ENCODE peak calls at places on chromosomes 5 and 9, in six cellular contexts. T is fibroblast of pulmonary artery, C is GM12865, K is lower lobe of right lung, A is A549, V is cardiac muscle cell. I is an unnamed sample.

GRCh38 chr9:133147412-133148271 is 16.1 kb downstream of the GBGT1 start:
- DNase-seq in T (peak), C (peak), K (peak), A (peak), V (peak), I (no peak)

GRCh38 chr5:5373351-5374033 is 49.0 kb upstream of the ICE1 start:
- DNase-seq in T (no peak), C (no peak), K (no peak), A (no peak), V (no peak), I (no peak)

GRCh38 chr9:92097997-92098482 is 17.2 kb downstream of the SPTLC1 start:
- DNase-seq in T (peak), C (no peak), K (peak), A (no peak), V (no peak), I (no peak)

GRCh38 chr5:180874804-180875582 is 13.9 kb upstream of the ZFP62 start:
- DNase-seq in T (no peak), C (no peak), K (no peak), A (no peak), V (no peak), I (no peak)

GRCh38 chr9:93081081-93081529 is 14.9 kb upstream of the CARD19 start:
- DNase-seq in T (no peak), C (no peak), K (peak), A (no peak), V (no peak), I (no peak)

GRCh38 chr9:131008909-131009618 is at the start of gene LAMC3:
- DNase-seq in T (no peak), C (no peak), K (no peak), A (peak), V (peak), I (no peak)

GRCh38 chr9:79236466-79236865 is 335.3 kb upstream of the TLE4 start:
- DNase-seq in T (no peak), C (no peak), K (no peak), A (no peak), V (no peak), I (no peak)

GRCh38 chr5:137415231-137415681 is 83.9 kb downstream of the SPOCK1 start:
- DNase-seq in T (peak), C (no peak), K (no peak), A (no peak), V (no peak), I (no peak)

GRCh38 chr9:79883073-79883645 is 311.4 kb downstream of the TLE4 start:
- DNase-seq in T (no peak), C (peak), K (no peak), A (no peak), V (no peak), I (no peak)

GRCh38 chr9:38346811-38347735 is 45.4 kb upstream of the ALDH1B1 start:
- DNase-seq in T (no peak), C (no peak), K (no peak), A (no peak), V (no peak), I (no peak)

GRCh38 chr5:74342948-74343682 is 297.4 kb downstream of the ENC1 start:
- DNase-seq in T (peak), C (no peak), K (no peak), A (peak), V (no peak), I (no peak)

GRCh38 chr5:142063878-142064331 is 44.7 kb upstream of the NDFIP1 start:
- DNase-seq in T (peak), C (no peak), K (no peak), A (no peak), V (peak), I (no peak)

GRCh38 chr9:699396-699795 is 142.1 kb upstream of the DMRT1 start:
- DNase-seq in T (no peak), C (no peak), K (no peak), A (no peak), V (no peak), I (no peak)

GRCh38 chr5:19067741-19068140 is 920.3 kb downstream of the CDH18 start:
- DNase-seq in T (no peak), C (no peak), K (no peak), A (no peak), V (no peak), I (no peak)

GRCh38 chr5:82885657-82886389 is 191.4 kb downstream of the TMEM167A start:
- DNase-seq in T (no peak), C (peak), K (no peak), A (peak), V (no peak), I (no peak)

GRCh38 chr9:81379655-81380054 is 309.7 kb downstream of the TLE1 start:
- DNase-seq in T (no peak), C (no peak), K (no peak), A (no peak), V (no peak), I (no peak)

GRCh38 chr9:34612788-34613390 is 992 bp upstream of the RPP25L start:
- DNase-seq in T (peak), C (peak), K (peak), A (peak), V (peak), I (no peak)

GRCh38 chr9:78612089-78612488 is 315.2 kb downstream of the PSAT1 start:
- DNase-seq in T (no peak), C (no peak), K (no peak), A (no peak), V (no peak), I (no peak)

GRCh38 chr5:87347272-87347671 is 65.5 kb downstream of the CCNH start:
- DNase-seq in T (no peak), C (no peak), K (no peak), A (no peak), V (no peak), I (no peak)

GRCh38 chr5:143870871-143871632 is 59.1 kb downstream of the HMHB1 start:
- DNase-seq in T (no peak), C (no peak), K (no peak), A (no peak), V (no peak), I (no peak)

GRCh38 chr9:131735238-131736181 is 4.4 kb downstream of the RAPGEF1 start:
- DNase-seq in T (no peak), C (peak), K (no peak), A (peak), V (no peak), I (no peak)

GRCh38 chr9:87276851-87277251 is 220.8 kb upstream of the DAPK1 start:
- DNase-seq in T (peak), C (peak), K (no peak), A (no peak), V (no peak), I (no peak)

DNA sequence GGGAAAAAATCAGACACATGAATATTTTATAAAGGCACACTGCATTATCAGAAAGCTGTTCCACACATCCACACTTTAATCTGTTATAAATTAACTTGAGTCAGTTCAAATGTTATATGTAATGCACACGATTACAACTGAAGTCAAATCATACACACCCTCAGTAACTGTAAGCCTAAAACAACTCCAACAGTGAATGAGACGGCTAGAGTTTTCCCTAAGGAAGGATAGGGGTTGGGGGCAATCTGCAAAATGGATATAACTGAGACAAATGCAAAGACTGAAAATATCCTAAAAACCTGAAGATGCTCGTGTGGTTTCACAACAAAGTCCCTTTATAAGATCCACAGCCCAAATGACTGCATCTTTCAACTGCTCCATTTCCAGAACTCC is 166.4 kb downstream of the BNC2 start:
- DNase-seq in T (peak), C (no peak), K (no peak), A (no peak), V (no peak), I (no peak)
- H3K4me3 ChIP-seq in T (peak), C (no peak), K (peak), A (peak), V (no peak), I (no peak)

GRCh38 chr5:108149369-108149768 is 232.5 kb downstream of the FBXL17 start:
- DNase-seq in T (no peak), C (no peak), K (no peak), A (no peak), V (no peak), I (no peak)

GRCh38 chr5:108143581-108143980 is 238.3 kb downstream of the FBXL17 start:
- DNase-seq in T (peak), C (no peak), K (no peak), A (peak), V (no peak), I (no peak)

GRCh38 chr5:108146222-108146621 is 235.7 kb downstream of the FBXL17 start:
- DNase-seq in T (no peak), C (no peak), K (no peak), A (no peak), V (no peak), I (no peak)

GRCh38 chr5:108144332-108144731 is 237.6 kb downstream of the FBXL17 start:
- DNase-seq in T (no peak), C (no peak), K (no peak), A (no peak), V (no peak), I (no peak)

GRCh38 chr5:108148715-108149139 is 233.2 kb downstream of the FBXL17 start:
- DNase-seq in T (peak), C (peak), K (no peak), A (peak), V (peak), I (peak)
- TF ChIP-seq CTCF in T (peak), C (peak), K (peak), A (peak), V (peak), I (peak)

GRCh38 chr5:122507045-122507444 is 195.0 kb downstream of the SNCAIP start:
- DNase-seq in T (no peak), C (no peak), K (no peak), A (no peak), V (no peak), I (no peak)

GRCh38 chr5:122500245-122501086 is 188.4 kb downstream of the SNCAIP start:
- DNase-seq in T (peak), C (peak), K (no peak), A (peak), V (peak), I (no peak)

GRCh38 chr5:122498163-122498562 is 186.1 kb downstream of the SNCAIP start:
- DNase-seq in T (peak), C (no peak), K (no peak), A (no peak), V (peak), I (no peak)

GRCh38 chr5:122499617-122500016 is 187.6 kb downstream of the SNCAIP start:
- DNase-seq in T (no peak), C (no peak), K (no peak), A (no peak), V (no peak), I (no peak)

GRCh38 chr5:122501087-122501435 is 189.0 kb downstream of the SNCAIP start:
- DNase-seq in T (peak), C (no peak), K (no peak), A (no peak), V (no peak), I (no peak)
- H3K4me3 ChIP-seq in T (no peak), C (no peak), K (no peak), A (no peak), V (no peak), I (no peak)

GRCh38 chr9:128362774-128363173 is 8.4 kb upstream of the URM1 start:
- DNase-seq in T (no peak), C (no peak), K (no peak), A (no peak), V (no peak), I (no peak)

GRCh38 chr9:128361981-128362646 is 9.1 kb upstream of the URM1 start:
- DNase-seq in T (peak), C (peak), K (peak), A (peak), V (peak), I (no peak)

GRCh38 chr9:128360826-128361225 is 10.3 kb upstream of the URM1 start:
- DNase-seq in T (no peak), C (no peak), K (no peak), A (no peak), V (no peak), I (no peak)

GRCh38 chr9:128358861-128359260 is 12.3 kb upstream of the URM1 start:
- DNase-seq in T (no peak), C (no peak), K (no peak), A (no peak), V (no peak), I (no peak)

DNA sequence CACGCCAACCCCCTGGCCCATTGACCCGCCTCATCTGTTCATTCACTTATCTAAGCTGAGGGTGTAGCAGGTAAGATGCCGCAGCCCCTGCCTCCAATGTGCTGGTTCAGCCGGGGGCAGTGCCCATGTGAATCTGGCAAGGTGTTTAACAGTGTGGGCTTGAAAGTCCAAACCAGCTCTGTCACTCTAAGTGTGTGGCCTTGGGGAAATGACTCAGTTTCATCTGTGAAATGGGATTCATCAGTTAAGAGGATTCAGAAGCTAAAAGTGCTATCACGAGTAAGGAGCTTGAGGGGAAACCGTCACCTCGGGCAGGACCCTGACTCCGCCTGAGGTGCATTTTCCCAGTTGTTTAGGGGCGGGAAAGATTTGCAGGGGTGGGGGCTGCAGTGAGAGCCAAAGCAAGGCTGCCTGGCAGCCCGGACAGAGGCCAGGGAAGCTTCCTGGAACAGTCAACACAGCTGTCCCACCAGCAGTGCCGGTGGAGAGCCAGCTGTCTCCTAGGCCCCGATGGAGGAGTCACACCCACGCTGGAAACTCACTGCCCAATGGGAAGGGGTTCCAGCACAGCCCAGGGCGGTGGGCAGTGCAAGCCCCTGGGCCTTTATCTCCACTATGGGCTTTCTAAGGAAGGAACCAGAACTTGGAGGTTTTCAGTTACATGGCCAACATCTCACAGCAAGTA is 9.7 kb upstream of the URM1 start:
- DNase-seq in T (no peak), C (no peak), K (no peak), A (no peak), V (no peak), I (no peak)
- TF ChIP-seq CTCF in T (no peak), C (no peak), K (no peak), A (no peak), V (no peak), I (no peak)

I was measured in LNCaP clone FGC.